ENCODE peak calls at places on chromosomes 11 and 22, in eight cellular contexts. One of them, this sample, is unnamed.

GRCh38 chr11:87173185-87174039 is 135.7 kb downstream of the TMEM135 start:
- DNase-seq in ovary: no peak
- DNase-seq in heart right ventricle: no peak
- DNase-seq in right atrium auricular region: no peak
- DNase-seq in coronary artery: no peak
- DNase-seq in A549: peak
- DNase-seq in CD8-positive, alpha-beta T cell: no peak
- DNase-seq in brain microvascular endothelial cell: peak
- DNase-seq in this sample: no peak

GRCh38 chr11:58006940-58007339 is 16.7 kb upstream of the OR9Q1 start:
- DNase-seq in brain microvascular endothelial cell: no peak
- DNase-seq in coronary artery: no peak
- DNase-seq in heart right ventricle: no peak
- DNase-seq in ovary: no peak
- DNase-seq in right atrium auricular region: no peak
- DNase-seq in CD8-positive, alpha-beta T cell: no peak
- DNase-seq in A549: no peak
- DNase-seq in this sample: no peak

GRCh38 chr11:12390258-12390657 is 12.9 kb downstream of the PARVA start:
- DNase-seq in A549: no peak
- DNase-seq in brain microvascular endothelial cell: no peak
- DNase-seq in ovary: no peak
- DNase-seq in coronary artery: no peak
- DNase-seq in CD8-positive, alpha-beta T cell: no peak
- DNase-seq in heart right ventricle: no peak
- DNase-seq in right atrium auricular region: no peak
- DNase-seq in this sample: no peak

GRCh38 chr22:29106839-29107238 is 34.0 kb downstream of the KREMEN1 start:
- DNase-seq in CD8-positive, alpha-beta T cell: no peak
- DNase-seq in A549: no peak
- DNase-seq in heart right ventricle: no peak
- DNase-seq in brain microvascular endothelial cell: no peak
- DNase-seq in coronary artery: no peak
- DNase-seq in ovary: no peak
- DNase-seq in right atrium auricular region: no peak
- DNase-seq in this sample: peak

GRCh38 chr11:58625826-58626460 is 3.5 kb downstream of the CNTF start:
- DNase-seq in CD8-positive, alpha-beta T cell: no peak
- DNase-seq in heart right ventricle: no peak
- DNase-seq in right atrium auricular region: no peak
- DNase-seq in brain microvascular endothelial cell: peak
- DNase-seq in ovary: no peak
- DNase-seq in coronary artery: no peak
- DNase-seq in A549: no peak
- DNase-seq in this sample: no peak

GRCh38 chr22:38440747-38441350 is 14.2 kb downstream of the KCNJ4 start:
- DNase-seq in heart right ventricle: no peak
- DNase-seq in brain microvascular endothelial cell: no peak
- DNase-seq in A549: no peak
- DNase-seq in coronary artery: no peak
- DNase-seq in ovary: no peak
- DNase-seq in right atrium auricular region: no peak
- DNase-seq in CD8-positive, alpha-beta T cell: no peak
- DNase-seq in this sample: no peak

GRCh38 chr11:99687320-99687719 is 666.6 kb downstream of the CNTN5 start:
- DNase-seq in A549: no peak
- DNase-seq in heart right ventricle: no peak
- DNase-seq in CD8-positive, alpha-beta T cell: no peak
- DNase-seq in brain microvascular endothelial cell: no peak
- DNase-seq in ovary: no peak
- DNase-seq in coronary artery: no peak
- DNase-seq in right atrium auricular region: no peak
- DNase-seq in this sample: no peak

GRCh38 chr11:34792143-34792542 is 124.0 kb downstream of the APIP start:
- DNase-seq in right atrium auricular region: no peak
- DNase-seq in brain microvascular endothelial cell: no peak
- DNase-seq in coronary artery: no peak
- DNase-seq in CD8-positive, alpha-beta T cell: no peak
- DNase-seq in A549: no peak
- DNase-seq in heart right ventricle: no peak
- DNase-seq in ovary: no peak
- DNase-seq in this sample: no peak

GRCh38 chr11:74689666-74690065 is 41.6 kb downstream of the CHRDL2 start:
- DNase-seq in right atrium auricular region: no peak
- DNase-seq in CD8-positive, alpha-beta T cell: no peak
- DNase-seq in brain microvascular endothelial cell: peak
- DNase-seq in ovary: no peak
- DNase-seq in heart right ventricle: no peak
- DNase-seq in A549: no peak
- DNase-seq in coronary artery: no peak
- DNase-seq in this sample: no peak

GRCh38 chr11:15291885-15292284 is 177.2 kb downstream of the INSC start:
- DNase-seq in right atrium auricular region: no peak
- DNase-seq in brain microvascular endothelial cell: no peak
- DNase-seq in A549: no peak
- DNase-seq in ovary: no peak
- DNase-seq in coronary artery: no peak
- DNase-seq in CD8-positive, alpha-beta T cell: no peak
- DNase-seq in heart right ventricle: peak
- DNase-seq in this sample: no peak

GRCh38 chr22:46062971-46063631 is 86.1 kb upstream of the WNT7B start:
- DNase-seq in ovary: peak
- DNase-seq in heart right ventricle: no peak
- DNase-seq in CD8-positive, alpha-beta T cell: no peak
- DNase-seq in A549: no peak
- DNase-seq in brain microvascular endothelial cell: no peak
- DNase-seq in coronary artery: peak
- DNase-seq in right atrium auricular region: no peak
- DNase-seq in this sample: no peak

GRCh38 chr11:584287-584686 is 8.0 kb downstream of the PHRF1 start:
- DNase-seq in heart right ventricle: no peak
- DNase-seq in CD8-positive, alpha-beta T cell: no peak
- DNase-seq in right atrium auricular region: no peak
- DNase-seq in coronary artery: no peak
- DNase-seq in brain microvascular endothelial cell: no peak
- DNase-seq in ovary: no peak
- DNase-seq in A549: no peak
- DNase-seq in this sample: no peak

GRCh38 chr11:121318848-121319834 is 26.6 kb downstream of the SC5D start:
- DNase-seq in ovary: no peak
- DNase-seq in right atrium auricular region: no peak
- DNase-seq in CD8-positive, alpha-beta T cell: peak
- DNase-seq in brain microvascular endothelial cell: peak
- DNase-seq in A549: no peak
- DNase-seq in coronary artery: no peak
- DNase-seq in heart right ventricle: peak
- DNase-seq in this sample: peak

GRCh38 chr11:117410238-117410637 is 82.6 kb downstream of the CEP164 start:
- DNase-seq in ovary: no peak
- DNase-seq in CD8-positive, alpha-beta T cell: no peak
- DNase-seq in brain microvascular endothelial cell: no peak
- DNase-seq in heart right ventricle: no peak
- DNase-seq in A549: no peak
- DNase-seq in coronary artery: no peak
- DNase-seq in right atrium auricular region: no peak
- DNase-seq in this sample: no peak

GRCh38 chr11:134845474-134846435 is 433.7 kb upstream of the B3GAT1 start:
- DNase-seq in A549: no peak
- DNase-seq in brain microvascular endothelial cell: no peak
- DNase-seq in CD8-positive, alpha-beta T cell: no peak
- DNase-seq in right atrium auricular region: no peak
- DNase-seq in ovary: no peak
- DNase-seq in coronary artery: no peak
- DNase-seq in heart right ventricle: no peak
- DNase-seq in this sample: no peak

GRCh38 chr22:27825174-27825573 is 23.6 kb upstream of the MN1 start:
- DNase-seq in A549: no peak
- DNase-seq in brain microvascular endothelial cell: no peak
- DNase-seq in right atrium auricular region: no peak
- DNase-seq in coronary artery: no peak
- DNase-seq in ovary: no peak
- DNase-seq in heart right ventricle: no peak
- DNase-seq in CD8-positive, alpha-beta T cell: no peak
- DNase-seq in this sample: no peak

GRCh38 chr22:36331912-36332622 is 55.7 kb downstream of the MYH9 start:
- DNase-seq in brain microvascular endothelial cell: no peak
- DNase-seq in coronary artery: no peak
- DNase-seq in A549: peak
- DNase-seq in ovary: peak
- DNase-seq in CD8-positive, alpha-beta T cell: peak
- DNase-seq in heart right ventricle: peak
- DNase-seq in right atrium auricular region: peak
- DNase-seq in this sample: no peak

GRCh38 chr11:21810650-21811049 is 382.2 kb upstream of the ANO5 start:
- DNase-seq in A549: no peak
- DNase-seq in brain microvascular endothelial cell: no peak
- DNase-seq in coronary artery: no peak
- DNase-seq in ovary: no peak
- DNase-seq in heart right ventricle: no peak
- DNase-seq in right atrium auricular region: no peak
- DNase-seq in CD8-positive, alpha-beta T cell: no peak
- DNase-seq in this sample: peak

GRCh38 chr11:46296520-46297448 is 19.3 kb downstream of the CREB3L1 start:
- DNase-seq in brain microvascular endothelial cell: peak
- DNase-seq in heart right ventricle: peak
- DNase-seq in CD8-positive, alpha-beta T cell: no peak
- DNase-seq in ovary: peak
- DNase-seq in coronary artery: no peak
- DNase-seq in A549: no peak
- DNase-seq in right atrium auricular region: no peak
- DNase-seq in this sample: peak

GRCh38 chr11:126411971-126412381 is 56.5 kb downstream of the ST3GAL4 start:
- DNase-seq in ovary: peak
- DNase-seq in CD8-positive, alpha-beta T cell: no peak
- DNase-seq in A549: no peak
- DNase-seq in heart right ventricle: peak
- DNase-seq in brain microvascular endothelial cell: no peak
- DNase-seq in coronary artery: peak
- DNase-seq in right atrium auricular region: peak
- DNase-seq in this sample: no peak
- H3K27ac ChIP-seq in ovary: peak
- H3K27ac ChIP-seq in CD8-positive, alpha-beta T cell: no peak
- H3K27ac ChIP-seq in A549: no peak
- H3K27ac ChIP-seq in heart right ventricle: peak
- H3K27ac ChIP-seq in brain microvascular endothelial cell: no peak
- H3K27ac ChIP-seq in coronary artery: no peak
- H3K27ac ChIP-seq in right atrium auricular region: peak
- H3K27ac ChIP-seq in this sample: no peak

DNA sequence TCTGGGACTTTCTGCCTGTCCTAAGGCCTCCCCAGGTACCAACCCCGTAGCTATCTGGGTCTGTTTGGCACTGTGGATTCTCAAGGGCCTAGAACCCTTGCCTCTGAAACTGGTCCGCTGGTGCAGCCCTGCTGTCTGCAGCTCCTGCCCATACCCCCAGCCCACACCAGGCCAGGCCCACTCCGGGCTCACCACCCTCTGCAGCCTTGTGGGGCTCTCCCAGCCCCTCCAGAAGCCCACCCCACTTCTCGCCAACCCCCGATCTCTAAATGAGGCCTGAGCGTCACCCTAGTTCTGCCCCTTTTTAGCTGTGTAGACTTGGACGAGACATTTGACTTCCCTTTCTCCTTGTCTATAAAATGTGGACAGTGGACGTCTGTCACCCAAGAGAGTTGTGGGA is 4.7 kb downstream of the KLHDC7B start:
- DNase-seq in heart right ventricle: no peak
- DNase-seq in coronary artery: no peak
- DNase-seq in CD8-positive, alpha-beta T cell: peak
- DNase-seq in brain microvascular endothelial cell: no peak
- DNase-seq in A549: no peak
- DNase-seq in right atrium auricular region: no peak
- DNase-seq in ovary: no peak
- DNase-seq in this sample: no peak
- H3K27ac ChIP-seq in heart right ventricle: no peak
- H3K27ac ChIP-seq in coronary artery: no peak
- H3K27ac ChIP-seq in CD8-positive, alpha-beta T cell: no peak
- H3K27ac ChIP-seq in brain microvascular endothelial cell: no peak
- H3K27ac ChIP-seq in A549: no peak
- H3K27ac ChIP-seq in right atrium auricular region: no peak
- H3K27ac ChIP-seq in ovary: no peak
- H3K27ac ChIP-seq in this sample: no peak

GRCh38 chr22:25113316-25113721 is 86.3 kb upstream of the CRYBB3 start:
- DNase-seq in brain microvascular endothelial cell: no peak
- DNase-seq in coronary artery: no peak
- DNase-seq in ovary: no peak
- DNase-seq in right atrium auricular region: no peak
- DNase-seq in A549: no peak
- DNase-seq in heart right ventricle: no peak
- DNase-seq in CD8-positive, alpha-beta T cell: no peak
- DNase-seq in this sample: peak
- H3K27ac ChIP-seq in brain microvascular endothelial cell: no peak
- H3K27ac ChIP-seq in coronary artery: peak
- H3K27ac ChIP-seq in ovary: no peak
- H3K27ac ChIP-seq in right atrium auricular region: peak
- H3K27ac ChIP-seq in A549: peak
- H3K27ac ChIP-seq in heart right ventricle: peak
- H3K27ac ChIP-seq in CD8-positive, alpha-beta T cell: no peak
- H3K27ac ChIP-seq in this sample: peak

GRCh38 chr11:10503777-10504176 is 37.2 kb downstream of the RNF141 start:
- DNase-seq in brain microvascular endothelial cell: no peak
- DNase-seq in right atrium auricular region: peak
- DNase-seq in ovary: no peak
- DNase-seq in CD8-positive, alpha-beta T cell: no peak
- DNase-seq in A549: no peak
- DNase-seq in coronary artery: no peak
- DNase-seq in heart right ventricle: no peak
- DNase-seq in this sample: no peak

GRCh38 chr11:10502065-10502680 is 38.8 kb downstream of the RNF141 start:
- DNase-seq in coronary artery: no peak
- DNase-seq in ovary: no peak
- DNase-seq in CD8-positive, alpha-beta T cell: no peak
- DNase-seq in brain microvascular endothelial cell: no peak
- DNase-seq in A549: no peak
- DNase-seq in right atrium auricular region: peak
- DNase-seq in heart right ventricle: no peak
- DNase-seq in this sample: no peak

GRCh38 chr11:10503217-10503616 is 37.8 kb downstream of the RNF141 start:
- DNase-seq in ovary: no peak
- DNase-seq in right atrium auricular region: no peak
- DNase-seq in coronary artery: no peak
- DNase-seq in CD8-positive, alpha-beta T cell: no peak
- DNase-seq in A549: no peak
- DNase-seq in brain microvascular endothelial cell: no peak
- DNase-seq in heart right ventricle: no peak
- DNase-seq in this sample: no peak

GRCh38 chr11:10504490-10504889 is 36.5 kb downstream of the RNF141 start:
- DNase-seq in heart right ventricle: no peak
- DNase-seq in brain microvascular endothelial cell: no peak
- DNase-seq in A549: no peak
- DNase-seq in CD8-positive, alpha-beta T cell: no peak
- DNase-seq in coronary artery: no peak
- DNase-seq in right atrium auricular region: no peak
- DNase-seq in ovary: no peak
- DNase-seq in this sample: no peak

DNA sequence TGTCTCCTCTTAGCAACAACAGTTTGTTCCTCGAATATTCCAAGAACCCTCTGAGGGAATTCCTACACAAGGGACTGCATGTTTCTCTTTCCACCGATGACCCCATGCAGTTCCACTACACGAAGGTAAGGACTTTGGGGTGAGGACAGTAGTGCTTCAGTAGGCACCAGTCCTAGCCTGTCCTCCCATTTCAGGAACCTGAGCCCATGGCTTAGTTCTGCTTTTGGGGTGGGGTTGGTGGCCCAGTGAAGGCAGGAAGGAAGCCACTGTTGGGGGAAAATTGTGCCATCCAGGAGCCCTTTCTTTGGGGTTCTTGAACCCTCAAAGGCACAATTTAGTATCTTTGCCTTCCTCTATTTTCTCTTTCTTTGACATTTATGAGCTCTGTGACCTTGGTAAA is 38.2 kb downstream of the RNF141 start:
- DNase-seq in ovary: no peak
- DNase-seq in A549: no peak
- DNase-seq in heart right ventricle: no peak
- DNase-seq in coronary artery: no peak
- DNase-seq in brain microvascular endothelial cell: no peak
- DNase-seq in CD8-positive, alpha-beta T cell: no peak
- DNase-seq in right atrium auricular region: peak
- DNase-seq in this sample: no peak
- H3K27ac ChIP-seq in ovary: no peak
- H3K27ac ChIP-seq in A549: no peak
- H3K27ac ChIP-seq in heart right ventricle: no peak
- H3K27ac ChIP-seq in coronary artery: no peak
- H3K27ac ChIP-seq in brain microvascular endothelial cell: no peak
- H3K27ac ChIP-seq in CD8-positive, alpha-beta T cell: no peak
- H3K27ac ChIP-seq in right atrium auricular region: no peak
- H3K27ac ChIP-seq in this sample: no peak